ENCODE peak calls at places on chromosomes 1 and 21, in seven cellular contexts. One of them, this sample, is unnamed.

GRCh38 chr1:17009706-17010105 is 2.0 kb downstream of the ATP13A2 start:
- DNase-seq in AG09319: no peak
- DNase-seq in psoas muscle: no peak
- DNase-seq in epithelial cell of proximal tubule: no peak
- DNase-seq in RWPE1: no peak
- DNase-seq in GM13977: peak; percentile 25
- DNase-seq in esophagus muscularis mucosa: no peak
- DNase-seq in this sample: no peak

GRCh38 chr1:224454337-224455055 is 19.9 kb upstream of the WDR26 start:
- DNase-seq in esophagus muscularis mucosa: no peak
- DNase-seq in epithelial cell of proximal tubule: no peak
- DNase-seq in RWPE1: peak; percentile 89
- DNase-seq in AG09319: no peak
- DNase-seq in GM13977: no peak
- DNase-seq in psoas muscle: no peak
- DNase-seq in this sample: no peak

GRCh38 chr1:17192394-17193221 is 12.3 kb upstream of the PADI1 start:
- DNase-seq in psoas muscle: no peak
- DNase-seq in epithelial cell of proximal tubule: no peak
- DNase-seq in RWPE1: no peak
- DNase-seq in esophagus muscularis mucosa: no peak
- DNase-seq in AG09319: no peak
- DNase-seq in GM13977: no peak
- DNase-seq in this sample: no peak

GRCh38 chr1:184156521-184157395 is 105.2 kb downstream of the TSEN15 start:
- DNase-seq in esophagus muscularis mucosa: peak; percentile 42
- DNase-seq in GM13977: no peak
- DNase-seq in RWPE1: no peak
- DNase-seq in AG09319: no peak
- DNase-seq in psoas muscle: no peak
- DNase-seq in epithelial cell of proximal tubule: no peak
- DNase-seq in this sample: no peak

GRCh38 chr1:70072239-70072751 is 133.1 kb downstream of the LRRC40 start:
- DNase-seq in GM13977: no peak
- DNase-seq in RWPE1: no peak
- DNase-seq in epithelial cell of proximal tubule: peak; percentile 13
- DNase-seq in esophagus muscularis mucosa: no peak
- DNase-seq in AG09319: no peak
- DNase-seq in psoas muscle: no peak
- DNase-seq in this sample: no peak

GRCh38 chr1:75720325-75720724 is 4.2 kb upstream of the ACADM start:
- DNase-seq in AG09319: no peak
- DNase-seq in RWPE1: no peak
- DNase-seq in epithelial cell of proximal tubule: no peak
- DNase-seq in psoas muscle: no peak
- DNase-seq in esophagus muscularis mucosa: no peak
- DNase-seq in GM13977: no peak
- DNase-seq in this sample: no peak

GRCh38 chr1:154749078-154749760 is 120.9 kb downstream of the KCNN3 start:
- DNase-seq in GM13977: no peak
- DNase-seq in AG09319: no peak
- DNase-seq in psoas muscle: no peak
- DNase-seq in epithelial cell of proximal tubule: no peak
- DNase-seq in esophagus muscularis mucosa: no peak
- DNase-seq in RWPE1: no peak
- DNase-seq in this sample: no peak

GRCh38 chr1:36994294-36994693 is 40.0 kb downstream of the GRIK3 start:
- DNase-seq in epithelial cell of proximal tubule: no peak
- DNase-seq in psoas muscle: no peak
- DNase-seq in RWPE1: no peak
- DNase-seq in esophagus muscularis mucosa: no peak
- DNase-seq in AG09319: no peak
- DNase-seq in GM13977: no peak
- DNase-seq in this sample: no peak

GRCh38 chr1:76084029-76084627 is 9.6 kb downstream of the ST6GALNAC3 start:
- DNase-seq in AG09319: no peak
- DNase-seq in epithelial cell of proximal tubule: no peak
- DNase-seq in esophagus muscularis mucosa: no peak
- DNase-seq in psoas muscle: no peak
- DNase-seq in RWPE1: no peak
- DNase-seq in GM13977: no peak
- DNase-seq in this sample: no peak

GRCh38 chr1:224542783-224543440 is 73.2 kb upstream of the CNIH3 start:
- DNase-seq in esophagus muscularis mucosa: peak; percentile 39
- DNase-seq in GM13977: no peak
- DNase-seq in RWPE1: peak; percentile 88
- DNase-seq in psoas muscle: no peak
- DNase-seq in epithelial cell of proximal tubule: peak; percentile 93
- DNase-seq in AG09319: peak; percentile 77
- DNase-seq in this sample: no peak

GRCh38 chr1:158652721-158653334 is 33.7 kb downstream of the SPTA1 start:
- DNase-seq in esophagus muscularis mucosa: no peak
- DNase-seq in AG09319: no peak
- DNase-seq in psoas muscle: no peak
- DNase-seq in epithelial cell of proximal tubule: no peak
- DNase-seq in GM13977: no peak
- DNase-seq in RWPE1: no peak
- DNase-seq in this sample: no peak

GRCh38 chr1:99707535-99708142 is 58.8 kb downstream of the FRRS1 start:
- DNase-seq in RWPE1: peak; percentile 47
- DNase-seq in epithelial cell of proximal tubule: no peak
- DNase-seq in esophagus muscularis mucosa: no peak
- DNase-seq in AG09319: peak; percentile 24
- DNase-seq in psoas muscle: peak; percentile 52
- DNase-seq in GM13977: peak; percentile 62
- DNase-seq in this sample: peak; percentile 95

GRCh38 chr1:8426996-8427395 is 109.1 kb downstream of the SLC45A1 start:
- DNase-seq in GM13977: no peak
- DNase-seq in epithelial cell of proximal tubule: no peak
- DNase-seq in AG09319: no peak
- DNase-seq in RWPE1: no peak
- DNase-seq in esophagus muscularis mucosa: no peak
- DNase-seq in psoas muscle: no peak
- DNase-seq in this sample: no peak

GRCh38 chr1:44791364-44791801 is 3.4 kb upstream of the BEST4 start:
- DNase-seq in epithelial cell of proximal tubule: no peak
- DNase-seq in AG09319: no peak
- DNase-seq in psoas muscle: no peak
- DNase-seq in GM13977: no peak
- DNase-seq in esophagus muscularis mucosa: no peak
- DNase-seq in RWPE1: no peak
- DNase-seq in this sample: no peak

GRCh38 chr21:28767523-28767922 is 225.2 kb downstream of the LTN1 start:
- DNase-seq in RWPE1: no peak
- DNase-seq in epithelial cell of proximal tubule: no peak
- DNase-seq in AG09319: no peak
- DNase-seq in GM13977: no peak
- DNase-seq in psoas muscle: no peak
- DNase-seq in esophagus muscularis mucosa: no peak
- DNase-seq in this sample: no peak

GRCh38 chr1:43858324-43858723 is 75.3 kb upstream of the ARTN start:
- DNase-seq in psoas muscle: peak; percentile 68
- DNase-seq in epithelial cell of proximal tubule: no peak
- DNase-seq in RWPE1: peak; percentile 76
- DNase-seq in esophagus muscularis mucosa: no peak
- DNase-seq in AG09319: peak; percentile 90
- DNase-seq in GM13977: no peak
- DNase-seq in this sample: peak; percentile 21

GRCh38 chr21:29873908-29874307 is 65.9 kb downstream of the GRIK1 start:
- DNase-seq in RWPE1: no peak
- DNase-seq in GM13977: no peak
- DNase-seq in epithelial cell of proximal tubule: no peak
- DNase-seq in esophagus muscularis mucosa: no peak
- DNase-seq in psoas muscle: no peak
- DNase-seq in AG09319: no peak
- DNase-seq in this sample: no peak

GRCh38 chr1:117167402-117167801 is 43.3 kb downstream of the VTCN1 start:
- DNase-seq in GM13977: no peak
- DNase-seq in psoas muscle: no peak
- DNase-seq in AG09319: no peak
- DNase-seq in esophagus muscularis mucosa: no peak
- DNase-seq in epithelial cell of proximal tubule: no peak
- DNase-seq in RWPE1: no peak
- DNase-seq in this sample: no peak

GRCh38 chr21:41258617-41259016 is 58.0 kb upstream of the FAM3B start:
- DNase-seq in RWPE1: peak; percentile 28
- DNase-seq in esophagus muscularis mucosa: peak; percentile 78
- DNase-seq in epithelial cell of proximal tubule: no peak
- DNase-seq in GM13977: no peak
- DNase-seq in AG09319: no peak
- DNase-seq in psoas muscle: no peak
- DNase-seq in this sample: no peak

GRCh38 chr1:241138248-241138647 is 218.8 kb downstream of the RGS7 start:
- DNase-seq in RWPE1: no peak
- DNase-seq in GM13977: no peak
- DNase-seq in AG09319: no peak
- DNase-seq in esophagus muscularis mucosa: peak; percentile 45
- DNase-seq in psoas muscle: no peak
- DNase-seq in epithelial cell of proximal tubule: no peak
- DNase-seq in this sample: no peak

GRCh38 chr1:22122273-22123070 is 20.4 kb downstream of the WNT4 start:
- DNase-seq in esophagus muscularis mucosa: no peak
- DNase-seq in RWPE1: no peak
- DNase-seq in GM13977: no peak
- DNase-seq in epithelial cell of proximal tubule: no peak
- DNase-seq in AG09319: no peak
- DNase-seq in psoas muscle: no peak
- DNase-seq in this sample: no peak

GRCh38 chr1:207304710-207305151 is 16.7 kb upstream of the CD55 start:
- DNase-seq in esophagus muscularis mucosa: no peak
- DNase-seq in GM13977: no peak
- DNase-seq in epithelial cell of proximal tubule: no peak
- DNase-seq in AG09319: no peak
- DNase-seq in psoas muscle: no peak
- DNase-seq in RWPE1: peak; percentile 53
- DNase-seq in this sample: no peak

DNA sequence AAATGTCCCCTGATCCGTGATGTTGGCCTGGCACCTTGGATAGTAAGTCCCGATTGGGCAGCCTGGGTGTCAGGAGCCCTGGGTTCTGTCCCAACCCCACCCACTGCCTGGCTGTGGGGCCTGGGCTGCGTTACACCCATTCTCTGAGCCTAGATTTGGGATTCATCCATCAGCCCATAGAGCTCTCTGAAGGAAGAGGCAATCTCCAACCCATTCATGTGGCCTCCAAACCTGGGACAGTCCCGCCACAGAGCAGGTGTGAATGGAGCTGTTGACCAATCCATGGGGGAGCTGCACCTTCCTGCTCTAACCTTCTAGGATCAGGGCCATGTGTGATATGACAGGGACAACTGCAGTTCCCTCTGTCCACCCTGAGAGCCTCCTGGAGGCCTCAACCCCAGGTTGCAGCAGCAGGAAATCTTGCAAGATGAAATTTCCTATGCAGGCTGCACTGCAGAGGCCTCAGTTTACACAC is 304.1 kb downstream of the MATN1 start:
- DNase-seq in esophagus muscularis mucosa: peak; percentile 79
- DNase-seq in psoas muscle: no peak
- DNase-seq in GM13977: no peak
- DNase-seq in RWPE1: no peak
- DNase-seq in epithelial cell of proximal tubule: no peak
- DNase-seq in AG09319: no peak
- DNase-seq in this sample: no peak
- TF ChIP-seq CTCF in esophagus muscularis mucosa: no peak
- TF ChIP-seq CTCF in psoas muscle: no peak
- TF ChIP-seq CTCF in GM13977: no peak
- TF ChIP-seq CTCF in RWPE1: no peak
- TF ChIP-seq CTCF in epithelial cell of proximal tubule: no peak
- TF ChIP-seq CTCF in AG09319: no peak
- TF ChIP-seq CTCF in this sample: no peak

GRCh38 chr1:13469343-13469742 is 44.5 kb downstream of the LRRC38 start:
- DNase-seq in AG09319: no peak
- DNase-seq in esophagus muscularis mucosa: no peak
- DNase-seq in psoas muscle: peak; percentile 23
- DNase-seq in RWPE1: peak; percentile 42
- DNase-seq in GM13977: peak; percentile 36
- DNase-seq in epithelial cell of proximal tubule: no peak
- DNase-seq in this sample: peak; percentile 6
- TF ChIP-seq CTCF in AG09319: no peak
- TF ChIP-seq CTCF in esophagus muscularis mucosa: no peak
- TF ChIP-seq CTCF in psoas muscle: peak; percentile 43
- TF ChIP-seq CTCF in RWPE1: peak; percentile 46
- TF ChIP-seq CTCF in GM13977: peak; percentile 41
- TF ChIP-seq CTCF in epithelial cell of proximal tubule: no peak
- TF ChIP-seq CTCF in this sample: no peak

DNA sequence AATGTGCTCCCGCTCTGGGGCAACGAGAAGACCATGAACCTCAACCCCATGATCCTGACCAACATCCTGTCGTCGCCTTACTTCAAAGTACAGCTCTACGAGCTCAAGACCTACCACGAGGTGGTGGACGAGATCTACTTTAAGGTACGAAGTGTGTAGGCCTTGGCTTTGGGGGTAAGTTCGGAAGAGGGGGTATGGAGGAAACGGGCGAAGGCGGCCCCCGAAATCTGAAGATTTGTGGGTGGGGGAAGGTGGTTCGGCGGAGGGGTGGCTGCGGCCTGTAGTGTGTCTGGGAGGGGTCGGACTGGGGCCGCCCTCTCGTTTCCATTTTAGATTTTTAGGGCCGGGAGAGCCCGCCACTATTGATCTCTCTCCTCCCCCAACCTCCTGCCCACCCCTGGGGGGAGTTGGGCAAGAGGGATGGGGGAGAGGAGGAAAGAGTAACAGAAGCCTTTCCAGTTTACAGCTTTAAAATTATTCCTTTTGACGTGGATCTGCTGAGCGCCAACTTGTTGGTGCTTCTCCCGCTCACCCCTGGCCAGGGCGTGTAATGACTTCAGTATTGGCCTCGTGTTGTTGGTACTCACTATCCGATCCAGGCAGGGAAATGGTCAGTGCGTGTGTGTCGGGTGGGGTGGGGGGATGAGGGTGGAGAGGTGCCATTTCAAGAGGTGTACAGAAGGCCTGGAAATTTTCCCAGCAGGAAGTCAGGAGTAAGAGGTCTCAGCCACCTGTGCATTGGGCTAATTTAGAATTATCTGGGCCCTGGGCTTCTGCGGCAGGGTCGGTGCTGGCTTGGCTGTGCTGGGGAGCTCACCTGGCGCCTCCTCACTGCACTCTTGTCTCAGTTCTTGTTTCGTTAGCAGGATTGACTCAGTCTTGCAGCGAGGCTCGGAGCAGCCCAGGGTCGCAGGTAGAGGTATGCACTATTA is 880 bp downstream of the PRPF38B start:
- DNase-seq in epithelial cell of proximal tubule: no peak
- DNase-seq in psoas muscle: no peak
- DNase-seq in GM13977: peak; percentile 58
- DNase-seq in RWPE1: peak; percentile 53
- DNase-seq in esophagus muscularis mucosa: no peak
- DNase-seq in AG09319: peak; percentile 40
- DNase-seq in this sample: peak; percentile 54
- TF ChIP-seq CTCF in epithelial cell of proximal tubule: peak; percentile 24
- TF ChIP-seq CTCF in psoas muscle: no peak
- TF ChIP-seq CTCF in GM13977: no peak
- TF ChIP-seq CTCF in RWPE1: peak; percentile 12
- TF ChIP-seq CTCF in esophagus muscularis mucosa: no peak
- TF ChIP-seq CTCF in AG09319: peak; percentile 33
- TF ChIP-seq CTCF in this sample: no peak

DNA sequence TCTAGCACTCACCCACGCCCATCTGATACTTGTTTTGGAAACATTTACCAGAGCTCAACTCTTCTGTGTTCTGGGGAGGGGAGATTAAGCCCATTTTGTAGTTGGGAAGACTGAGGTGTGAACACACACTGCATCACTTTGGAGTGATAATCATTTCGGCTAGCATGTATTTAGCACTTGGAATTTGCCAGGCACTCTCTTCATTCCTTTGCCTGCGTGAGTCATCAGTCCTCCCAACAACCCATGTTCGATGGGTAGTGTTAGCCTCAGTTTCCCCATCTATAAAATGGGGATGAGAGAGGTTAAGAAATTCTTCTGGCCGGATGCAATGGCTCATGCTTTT is 182.8 kb upstream of the TMEM51 start:
- DNase-seq in psoas muscle: no peak
- DNase-seq in epithelial cell of proximal tubule: no peak
- DNase-seq in RWPE1: no peak
- DNase-seq in GM13977: no peak
- DNase-seq in AG09319: no peak
- DNase-seq in esophagus muscularis mucosa: no peak
- DNase-seq in this sample: no peak
- TF ChIP-seq CTCF in psoas muscle: no peak
- TF ChIP-seq CTCF in epithelial cell of proximal tubule: no peak
- TF ChIP-seq CTCF in RWPE1: no peak
- TF ChIP-seq CTCF in GM13977: no peak
- TF ChIP-seq CTCF in AG09319: no peak
- TF ChIP-seq CTCF in esophagus muscularis mucosa: no peak
- TF ChIP-seq CTCF in this sample: no peak

This sample was measured in tibial nerve.